ENCODE peak calls at places on chromosomes 2 and 18, in four cellular contexts. U is GM12878, W is DND-41, R is endodermal cell. O is an unnamed sample.

GRCh38 chr2:71683070-71683469 is 229.7 kb downstream of the DYSF start:
- DNase-seq in U (no peak), W (no peak), R (no peak), O (peak; percentile 35)

GRCh38 chr18:61954347-61954746 is 61.5 kb upstream of the RNF152 start:
- DNase-seq in U (no peak), W (no peak), R (no peak), O (no peak)

GRCh38 chr2:215680605-215681598 is 245.0 kb upstream of the FN1 start:
- DNase-seq in U (peak; percentile 50), W (peak; percentile 63), R (no peak), O (no peak)

GRCh38 chr2:11784747-11785610 is 38.5 kb downstream of the LPIN1 start:
- DNase-seq in U (no peak), W (peak; percentile 49), R (peak; percentile 92), O (no peak)

GRCh38 chr2:156907806-156908205 is 349.7 kb upstream of the GALNT5 start:
- DNase-seq in U (no peak), W (no peak), R (no peak), O (no peak)

GRCh38 chr2:174632847-174633620 is 35.4 kb upstream of the WIPF1 start:
- DNase-seq in U (no peak), W (peak; percentile 23), R (no peak), O (no peak)

GRCh38 chr2:201151127-201152074 is 31.5 kb upstream of the CASP10 start:
- DNase-seq in U (no peak), W (no peak), R (no peak), O (no peak)

GRCh38 chr2:223026357-223027110 is 25.5 kb upstream of the KCNE4 start:
- DNase-seq in U (no peak), W (no peak), R (no peak), O (no peak)

GRCh38 chr2:49583010-49583409 is 428.7 kb upstream of the FSHR start:
- DNase-seq in U (no peak), W (no peak), R (no peak), O (no peak)

GRCh38 chr2:15159751-15160177 is 401.4 kb downstream of the NBAS start:
- DNase-seq in U (no peak), W (peak; percentile 9), R (peak; percentile 66), O (no peak)

GRCh38 chr18:29028560-29028959 is 851.6 kb upstream of the CDH2 start:
- DNase-seq in U (no peak), W (no peak), R (no peak), O (no peak)

GRCh38 chr2:63218800-63219511 is 168.3 kb downstream of the OTX1 start:
- DNase-seq in U (no peak), W (no peak), R (no peak), O (no peak)

GRCh38 chr2:69741281-69742169 is at the start of gene ANXA4:
- DNase-seq in U (no peak), W (peak; percentile 87), R (peak; percentile 83), O (peak; percentile 95)

GRCh38 chr2:2846379-2847130 is 515.5 kb upstream of the MYT1L start:
- DNase-seq in U (no peak), W (no peak), R (no peak), O (peak; percentile 70)

GRCh38 chr2:5798083-5798482 is 105.9 kb downstream of the SOX11 start:
- DNase-seq in U (no peak), W (no peak), R (no peak), O (no peak)

GRCh38 chr2:226475650-226476049 is 324.0 kb downstream of the IRS1 start:
- DNase-seq in U (no peak), W (no peak), R (no peak), O (no peak)

GRCh38 chr18:68314403-68314802 is 400.5 kb downstream of the TMX3 start:
- DNase-seq in U (no peak), W (no peak), R (no peak), O (no peak)

GRCh38 chr2:174702541-174702940 is 61.7 kb downstream of the CHRNA1 start:
- DNase-seq in U (no peak), W (no peak), R (no peak), O (no peak)

GRCh38 chr18:61651880-61652268 is 240.9 kb downstream of the RNF152 start:
- DNase-seq in U (no peak), W (no peak), R (no peak), O (no peak)

GRCh38 chr2:215773728-215774127 is 239.6 kb downstream of the MREG start:
- DNase-seq in U (no peak), W (no peak), R (no peak), O (no peak)

GRCh38 chr2:9954136-9954535 is 2.6 kb downstream of the GRHL1 start:
- DNase-seq in U (no peak), W (no peak), R (no peak), O (no peak)

GRCh38 chr2:185618630-185619029 is 120.0 kb upstream of the FSIP2 start:
- DNase-seq in U (no peak), W (no peak), R (peak; percentile 41), O (no peak)

GRCh38 chr2:147989809-147990403 is 30.6 kb downstream of the ORC4 start:
- DNase-seq in U (peak; percentile 31), W (no peak), R (no peak), O (no peak)

GRCh38 chr2:206212673-206213513 is 53.2 kb downstream of the EEF1B2 start:
- DNase-seq in U (no peak), W (no peak), R (no peak), O (no peak)

GRCh38 chr2:146295080-146295670 is 1549.7 kb upstream of the ACVR2A start:
- DNase-seq in U (no peak), W (no peak), R (no peak), O (no peak)

GRCh38 chr2:55779459-55780421 is 86.1 kb upstream of the PNPT1 start:
- DNase-seq in U (no peak), W (no peak), R (no peak), O (no peak)

GRCh38 chr2:124798551-124798950 is 773.5 kb downstream of the CNTNAP5 start:
- DNase-seq in U (no peak), W (no peak), R (no peak), O (no peak)

GRCh38 chr2:124805060-124805459 is 780.0 kb downstream of the CNTNAP5 start:
- DNase-seq in U (peak; percentile 13), W (no peak), R (no peak), O (no peak)

GRCh38 chr2:124810132-124810531 is 785.0 kb downstream of the CNTNAP5 start:
- DNase-seq in U (no peak), W (no peak), R (peak; percentile 77), O (no peak)

DNA sequence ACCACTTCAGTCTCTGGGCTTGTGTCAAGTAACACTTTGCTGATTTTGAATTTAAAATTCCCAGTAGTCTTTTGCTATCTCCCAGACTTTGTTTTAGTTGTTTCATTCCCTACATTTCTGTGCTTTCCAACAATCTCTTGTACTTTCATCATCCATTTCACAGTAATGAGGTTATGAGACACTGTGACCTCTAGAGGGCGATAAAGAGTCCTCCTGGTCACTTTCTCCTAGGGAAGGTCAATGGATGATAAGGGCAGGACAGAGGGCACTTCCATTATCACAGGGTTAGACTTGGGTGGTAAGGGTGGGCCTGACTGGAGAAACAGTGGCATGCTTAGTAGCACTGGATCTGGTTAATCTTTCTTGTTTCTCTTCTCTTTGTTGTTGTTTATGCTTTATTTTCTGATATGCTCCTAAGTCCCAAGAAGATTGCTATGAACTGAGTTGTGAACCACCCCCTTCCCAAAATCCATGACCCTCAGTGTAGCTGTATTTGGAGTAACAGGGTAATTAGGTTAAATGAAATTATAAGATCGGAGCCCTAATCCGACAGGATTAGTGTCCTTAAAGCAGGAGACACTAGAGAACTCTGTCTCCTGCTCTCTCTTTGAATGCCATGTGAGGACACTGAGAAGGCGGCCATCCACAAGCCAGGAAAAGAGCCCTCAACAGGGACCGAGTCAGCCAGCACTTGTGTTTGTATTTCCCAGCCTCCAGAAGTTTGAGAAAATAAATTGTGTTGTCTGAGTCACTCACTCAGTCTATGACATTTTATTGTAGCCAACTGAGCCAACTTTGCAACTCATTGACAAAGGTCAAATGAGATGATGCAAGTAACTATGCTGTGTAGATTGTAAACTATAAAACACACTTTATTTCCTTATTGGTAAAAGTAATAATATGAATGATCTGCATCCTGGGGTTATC is 779.2 kb downstream of the CNTNAP5 start:
- DNase-seq in U (peak; percentile 12), W (no peak), R (peak; percentile 62), O (no peak)
- TF ChIP-seq CTCF in U (peak; percentile 59), W (peak; percentile 70), R (peak; percentile 91), O (peak; percentile 31)

DNA sequence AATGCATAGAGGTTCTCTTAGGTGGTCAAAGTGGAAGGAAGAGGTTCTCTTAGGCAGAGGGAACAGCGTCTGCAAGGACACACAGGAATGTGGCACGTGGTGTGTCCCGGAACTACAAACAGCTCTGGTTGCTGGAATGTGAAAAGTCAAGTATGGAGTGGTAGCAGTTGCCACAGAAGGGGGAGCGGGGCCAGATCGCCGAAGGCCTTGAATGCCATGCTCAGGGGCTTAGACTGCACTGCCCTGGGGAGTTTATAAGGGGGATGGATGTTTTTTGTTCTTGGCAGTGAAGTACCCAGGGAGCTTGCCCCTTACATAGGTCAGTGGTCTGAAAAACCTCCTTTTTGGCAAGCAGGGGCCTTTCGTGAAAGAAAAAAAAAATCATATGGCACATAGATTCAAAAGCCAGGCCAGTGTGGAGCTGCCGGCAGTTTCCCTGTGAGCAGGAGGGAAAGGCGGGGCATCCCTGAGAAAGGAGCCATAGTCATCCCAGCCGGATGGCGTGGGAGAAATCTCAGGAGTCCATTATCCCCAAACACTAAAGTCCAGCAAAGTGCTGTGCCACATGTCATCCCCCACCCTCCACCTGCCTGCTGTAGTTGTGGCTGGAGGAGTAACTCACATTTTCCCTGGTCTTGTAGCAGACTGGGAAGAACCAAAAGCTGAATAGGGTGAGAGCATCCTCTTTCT is 45.4 kb downstream of the GORASP2 start:
- DNase-seq in U (no peak), W (no peak), R (peak; percentile 77), O (no peak)
- H3K9ac ChIP-seq in U (no peak overlapping the region), W (no peak overlapping the region), R (no peak overlapping the region), O (no peak overlapping the region)

GRCh38 chr2:101231937-101232336 is 20.7 kb upstream of the CNOT11 start:
- DNase-seq in U (no peak), W (no peak), R (no peak), O (no peak)

GRCh38 chr2:101234169-101234938 is 18.3 kb upstream of the CNOT11 start:
- DNase-seq in U (no peak), W (no peak), R (no peak), O (no peak)

GRCh38 chr2:101231253-101231652 is 21.4 kb upstream of the CNOT11 start:
- DNase-seq in U (no peak), W (no peak), R (no peak), O (no peak)

GRCh38 chr2:101230541-101230993 is 22.1 kb upstream of the CNOT11 start:
- DNase-seq in U (no peak), W (no peak), R (no peak), O (no peak)

DNA sequence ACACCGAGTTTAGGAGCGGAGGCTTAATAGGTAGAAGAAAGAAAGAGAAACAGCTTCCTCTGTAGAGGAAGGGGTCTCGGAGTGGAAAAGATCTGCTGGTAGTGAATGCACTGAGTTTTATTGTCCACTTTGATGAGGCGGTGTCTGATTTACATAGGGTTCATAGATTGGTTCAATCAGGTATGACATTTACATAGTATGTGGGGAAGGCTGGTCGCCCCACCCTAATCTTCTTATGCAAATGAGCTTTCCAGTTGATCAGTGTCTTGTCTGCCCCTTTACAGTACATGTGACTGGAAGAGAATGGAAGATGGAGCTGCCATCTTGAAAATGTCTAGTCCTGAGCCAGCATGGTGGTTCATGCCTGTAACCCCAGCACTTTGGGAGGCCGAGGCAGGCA is 19.9 kb upstream of the CNOT11 start:
- DNase-seq in U (no peak), W (no peak), R (no peak), O (no peak)
- H3K9me3 ChIP-seq in U (peaks cover 2% of the 10 kb centered on the region), W (no peaks in the 10 kb centered on the region), R (peaks cover 22% of the 10 kb centered on the region), O (no peaks in the 10 kb centered on the region)

DNA sequence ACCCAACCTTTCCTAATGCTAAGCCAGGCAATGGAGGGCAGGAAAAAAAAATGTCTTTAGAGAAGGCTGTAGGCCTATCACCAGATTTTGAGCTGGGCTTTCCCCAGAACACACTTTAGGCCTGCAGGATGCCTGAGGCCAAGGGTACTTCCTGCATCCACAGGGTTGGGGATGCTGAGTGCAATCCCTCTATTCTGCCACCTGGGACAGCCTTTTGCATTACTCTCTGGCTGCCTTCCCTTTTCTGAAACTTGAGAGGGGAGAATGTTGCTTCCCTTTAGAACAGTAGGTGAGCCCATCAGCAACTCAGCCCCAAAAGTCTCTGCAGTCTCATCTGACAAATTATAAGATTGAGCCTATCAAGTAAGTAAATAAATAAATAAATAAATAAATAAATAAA is 195.2 kb downstream of the SLC8A1 start:
- DNase-seq in U (no peak), W (peak; percentile 42), R (peak; percentile 84), O (no peak)
- TF ChIP-seq CTCF in U (no peak), W (peak; percentile 62), R (peak; percentile 73), O (no peak)

O was measured in kidney.